ENCODE peak calls at places on chromosomes 5 and 9, in ten cellular contexts. C, H, T, V, M, Z, E, Y, R and A are unnamed samples. For H3K4me1, the result is how much of the 10 kb centered on the place peaks cover.

GRCh38 chr5:67063791-67064190 is 132.8 kb downstream of the CD180 start:
- DNase-seq in R (peak), T (no peak), Y (no peak), E (no peak), C (no peak), M (no peak), Z (no peak), H (no peak), V (no peak), A (no peak)

GRCh38 chr9:137277329-137278041 is at the start of gene TOR4A:
- DNase-seq in R (no peak), H (peak), Z (no peak), C (no peak), M (peak), T (no peak), E (peak), Y (peak), V (peak), A (peak)

GRCh38 chr9:114347675-114348074 is 18.0 kb downstream of the ORM2 start:
- DNase-seq in R (no peak), E (no peak), Z (no peak), T (no peak), M (no peak), C (no peak), V (no peak), Y (no peak), H (no peak), A (no peak)

GRCh38 chr5:173823721-173824567 is 64.2 kb upstream of the CPEB4 start:
- DNase-seq in V (peak), E (peak), Y (no peak), R (peak), H (peak), C (no peak), T (peak), M (no peak), Z (peak), A (no peak)

GRCh38 chr9:114120192-114121014 is 21.3 kb upstream of the KIF12 start:
- DNase-seq in R (no peak), Z (no peak), M (no peak), Y (no peak), V (no peak), H (no peak), C (no peak), T (no peak), E (no peak), A (no peak)

GRCh38 chr9:79382468-79382867 is 189.3 kb upstream of the TLE4 start:
- DNase-seq in R (peak), V (peak), Z (no peak), H (no peak), Y (no peak), E (no peak), T (no peak), M (no peak), C (no peak), A (no peak)

GRCh38 chr5:120552638-120553037 is 88.5 kb downstream of the PRR16 start:
- DNase-seq in Y (no peak), T (no peak), Z (no peak), H (peak), V (no peak), E (no peak), M (no peak), R (peak), C (no peak), A (no peak)

GRCh38 chr5:118551031-118551430 is 437.3 kb downstream of the DTWD2 start:
- DNase-seq in V (no peak), E (no peak), Y (no peak), T (no peak), C (no peak), R (peak), Z (no peak), M (no peak), H (no peak), A (no peak)

GRCh38 chr9:5184776-5185175 is 663 bp downstream of the INSL6 start:
- DNase-seq in V (no peak), E (no peak), M (no peak), H (no peak), C (no peak), Z (no peak), Y (no peak), T (no peak), R (no peak), A (no peak)

GRCh38 chr9:136880651-136881050 is 5.7 kb upstream of the TRAF2 start:
- DNase-seq in V (no peak), Z (no peak), R (no peak), E (no peak), C (no peak), H (no peak), T (no peak), Y (no peak), M (no peak), A (no peak)

GRCh38 chr9:5611321-5612186 is 17.4 kb upstream of the RIC1 start:
- DNase-seq in C (no peak), E (no peak), V (no peak), T (no peak), Z (no peak), M (no peak), R (no peak), Y (no peak), H (peak), A (no peak)

GRCh38 chr5:60978968-60979367 is 34.0 kb downstream of the NDUFAF2 start:
- DNase-seq in C (no peak), H (no peak), M (no peak), R (no peak), Y (no peak), V (peak), Z (no peak), E (no peak), T (no peak), A (no peak)

GRCh38 chr5:81164936-81165335 is 68.2 kb upstream of the CKMT2 start:
- DNase-seq in E (peak), Z (no peak), T (no peak), M (no peak), H (no peak), C (no peak), Y (no peak), V (no peak), R (no peak), A (no peak)

GRCh38 chr9:83220737-83221136 is 157.8 kb upstream of the RASEF start:
- DNase-seq in M (no peak), R (peak), C (no peak), Z (no peak), V (peak), Y (no peak), H (peak), E (peak), T (no peak), A (no peak)

GRCh38 chr9:8717146-8717545 is 917.6 kb upstream of the DMAC1 start:
- DNase-seq in Y (no peak), E (no peak), M (no peak), T (no peak), Z (no peak), C (no peak), V (no peak), R (no peak), H (no peak), A (no peak)

GRCh38 chr5:67576112-67576511 is 379.5 kb upstream of the CD180 start:
- DNase-seq in H (no peak), Y (no peak), E (no peak), M (no peak), R (no peak), Z (no peak), V (no peak), C (no peak), T (no peak), A (no peak)

GRCh38 chr5:170945275-170945674 is 83.5 kb downstream of the RANBP17 start:
- DNase-seq in C (no peak), Z (no peak), V (no peak), E (no peak), M (no peak), Y (no peak), H (no peak), T (no peak), R (no peak), A (no peak)

GRCh38 chr5:74632947-74633356 is 7.6 kb downstream of the ENC1 start:
- DNase-seq in Z (no peak), E (peak), T (no peak), C (no peak), R (peak), M (no peak), Y (no peak), V (no peak), H (no peak), A (no peak)

GRCh38 chr5:103785569-103785968 is 223.0 kb upstream of the NUDT12 start:
- DNase-seq in E (no peak), Z (no peak), C (no peak), R (no peak), H (peak), M (no peak), Y (no peak), T (no peak), V (no peak), A (no peak)

GRCh38 chr5:6377121-6377520 is 1.2 kb downstream of the MED10 start:
- DNase-seq in Z (no peak), Y (no peak), H (peak), T (no peak), C (no peak), R (no peak), V (no peak), M (no peak), E (no peak), A (no peak)

GRCh38 chr5:82406200-82406773 is 128.1 kb upstream of the RPS23 start:
- DNase-seq in H (peak), M (no peak), Y (no peak), R (peak), Z (no peak), E (peak), T (no peak), C (no peak), V (no peak), A (peak)

GRCh38 chr5:143011621-143012020 is 241.4 kb downstream of the ARHGAP26 start:
- DNase-seq in C (no peak), H (peak), Z (no peak), R (no peak), Y (no peak), E (no peak), M (no peak), T (no peak), V (no peak), A (no peak)

GRCh38 chr9:129726322-129727160 is 26.3 kb downstream of the PTGES start:
- DNase-seq in Y (peak), V (peak), R (peak), C (peak), H (peak), Z (peak), E (peak), T (peak), M (peak), A (no peak)

GRCh38 chr5:122152266-122152900 is 23.0 kb downstream of the ZNF474 start:
- DNase-seq in Y (no peak), M (no peak), H (no peak), T (no peak), E (no peak), R (no peak), C (no peak), V (no peak), Z (no peak), A (no peak)

GRCh38 chr5:156971415-156971814 is 8.4 kb upstream of the TIMD4 start:
- DNase-seq in C (no peak), Z (no peak), V (no peak), R (no peak), T (no peak), M (no peak), E (no peak), Y (no peak), H (no peak), A (no peak)

GRCh38 chr5:116766470-116766947 is 191.9 kb upstream of the SEMA6A start:
- DNase-seq in R (peak), M (peak), C (no peak), E (peak), V (peak), Z (no peak), Y (no peak), T (no peak), H (peak), A (no peak)

GRCh38 chr5:16489322-16489791 is 23.8 kb upstream of the ZNF622 start:
- DNase-seq in T (no peak), E (peak), Z (no peak), C (peak), V (peak), R (peak), M (no peak), H (peak), Y (no peak), A (no peak)

GRCh38 chr5:172534229-172535169 is 80.2 kb upstream of the SH3PXD2B start:
- DNase-seq in E (no peak), M (peak), V (no peak), Y (no peak), Z (no peak), H (peak), C (no peak), T (no peak), R (peak), A (no peak)

GRCh38 chr9:133357656-133358055 is 1.3 kb downstream of the SURF2 start:
- DNase-seq in M (no peak), Z (no peak), Y (no peak), C (no peak), R (no peak), V (no peak), H (no peak), T (no peak), E (no peak), A (no peak)

GRCh38 chr5:3129252-3129651 is 377.8 kb upstream of the IRX2 start:
- DNase-seq in H (no peak), R (no peak), C (no peak), E (no peak), Y (no peak), T (no peak), V (no peak), Z (no peak), M (no peak), A (no peak)

GRCh38 chr9:109639666-109640231 is 140.2 kb upstream of the PALM2AKAP2 start:
- DNase-seq in C (no peak), E (no peak), T (no peak), Y (no peak), H (no peak), M (no peak), R (no peak), V (no peak), Z (no peak), A (no peak)

GRCh38 chr5:167081561-167081960 is 1209.9 kb upstream of the WWC1 start:
- DNase-seq in H (no peak), M (no peak), Y (no peak), E (no peak), Z (no peak), C (no peak), V (no peak), R (no peak), T (no peak), A (no peak)

GRCh38 chr5:151332857-151333256 is 14.5 kb downstream of the SLC36A2 start:
- DNase-seq in T (no peak), Z (no peak), V (no peak), M (no peak), C (no peak), R (no peak), H (no peak), E (no peak), Y (no peak), A (no peak)

GRCh38 chr9:91489391-91489899 is 65.8 kb upstream of the NFIL3 start:
- DNase-seq in R (no peak), Y (no peak), M (no peak), V (no peak), C (no peak), E (no peak), H (no peak), T (no peak), Z (no peak), A (no peak)

GRCh38 chr5:72281764-72282499 is 38.1 kb downstream of the MRPS27 start:
- DNase-seq in H (peak), Y (no peak), V (peak), T (no peak), R (no peak), E (peak), M (no peak), C (no peak), Z (no peak), A (no peak)

GRCh38 chr5:96150007-96150406 is 188.4 kb upstream of the ELL2 start:
- DNase-seq in R (peak), V (no peak), M (no peak), Y (no peak), T (no peak), C (no peak), E (no peak), Z (no peak), H (no peak), A (no peak)

GRCh38 chr5:176466245-176466871 is 18.2 kb downstream of the FAF2 start:
- DNase-seq in C (no peak), R (peak), T (no peak), Y (no peak), M (no peak), E (peak), Z (no peak), V (peak), H (peak), A (no peak)

GRCh38 chr9:108417726-108418125 is 438.1 kb downstream of the ACTL7B start:
- DNase-seq in Z (no peak), H (no peak), E (no peak), Y (no peak), R (no peak), C (no peak), M (no peak), T (no peak), V (no peak), A (no peak)

GRCh38 chr9:71769175-71770165 is 1.2 kb upstream of the CEMIP2 start:
- DNase-seq in Z (no peak), R (peak), Y (peak), M (peak), H (peak), E (peak), V (peak), C (peak), T (peak), A (peak)

GRCh38 chr5:146825033-146825432 is 53.5 kb downstream of the PPP2R2B start:
- DNase-seq in Z (peak), H (peak), V (peak), R (peak), C (no peak), Y (no peak), T (no peak), E (peak), M (no peak), A (no peak)

GRCh38 chr5:148816357-148816756 is 10.1 kb upstream of the ADRB2 start:
- DNase-seq in Y (no peak), H (no peak), E (no peak), M (no peak), R (no peak), T (no peak), C (no peak), V (no peak), Z (no peak), A (no peak)
- H3K4me1 ChIP-seq in Y (under half), H (under half), E (under half), M (under half), R (under half), T (under half), C (under half), V (under half), Z (under half), A (under half)

DNA sequence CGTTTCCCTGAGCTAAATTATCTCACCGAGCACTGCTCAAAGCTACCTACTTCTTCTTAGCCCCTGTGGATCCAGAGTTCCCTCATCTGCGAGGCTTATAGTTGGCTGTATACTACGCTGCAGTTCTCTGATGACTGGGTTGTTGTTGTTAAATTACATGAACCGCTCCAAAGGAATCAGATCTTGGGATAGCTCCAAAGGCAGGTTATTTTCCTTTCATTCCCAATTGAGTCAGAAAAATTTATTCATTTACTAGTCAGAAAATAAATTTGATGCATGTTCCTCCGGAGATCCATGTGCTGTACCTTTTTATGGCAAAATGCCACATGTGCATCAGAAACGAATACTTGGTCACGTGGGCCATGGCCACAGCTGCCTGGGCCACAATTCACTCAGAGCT is 304.0 kb downstream of the NR2F1-AS1 start:
- DNase-seq in H (no peak), C (no peak), T (no peak), R (no peak), Y (no peak), M (no peak), E (no peak), Z (no peak), V (no peak), A (no peak)
- H3K4me1 ChIP-seq in H (under half), C (under half), T (under half), R (under half), Y (under half), M (under half), E (under half), Z (under half), V (under half), A (under half)

DNA sequence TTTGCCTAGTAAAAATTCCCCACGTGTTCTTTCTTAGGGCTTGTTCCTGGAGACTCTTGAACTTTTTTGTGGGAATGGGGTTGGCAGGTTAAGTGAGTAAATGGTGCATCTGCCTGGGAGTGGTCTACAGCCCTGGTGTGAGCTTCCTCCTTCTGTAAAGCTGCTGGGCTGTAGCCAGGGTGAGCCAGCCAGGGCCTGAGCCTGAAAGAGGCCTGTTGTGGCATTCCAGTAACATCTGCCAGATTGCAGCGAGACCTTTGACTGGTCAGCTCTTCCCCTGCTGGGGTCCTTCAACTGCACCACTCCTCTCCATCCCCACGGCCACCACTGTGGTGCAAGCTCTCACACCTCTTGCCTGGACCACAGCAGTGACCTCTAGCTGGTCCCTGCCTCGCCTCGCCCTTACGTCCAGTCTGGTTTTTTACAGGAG is 47.5 kb downstream of the SLC22A5 start:
- DNase-seq in R (no peak), M (no peak), T (no peak), C (no peak), Y (no peak), Z (no peak), V (no peak), E (no peak), H (no peak), A (no peak)
- H3K4me1 ChIP-seq in R (under half), M (half or more), T (under half), C (half or more), Y (half or more), Z (under half), V (under half), E (under half), H (half or more), A (half or more)

GRCh38 chr9:35685506-35685905 is 4.2 kb downstream of the TPM2 start:
- DNase-seq in E (no peak), T (no peak), C (no peak), Y (no peak), V (no peak), M (no peak), R (no peak), Z (no peak), H (no peak), A (no peak)
- H3K4me1 ChIP-seq in E (under half), T (under half), C (under half), Y (under half), V (under half), M (under half), R (under half), Z (under half), H (under half), A (under half)

GRCh38 chr9:89377411-89377810 is 59.1 kb downstream of the SECISBP2 start:
- DNase-seq in Z (no peak), E (no peak), H (no peak), Y (no peak), T (no peak), C (no peak), V (no peak), R (no peak), M (no peak), A (no peak)

GRCh38 chr9:89376286-89376685 is 58.0 kb downstream of the SECISBP2 start:
- DNase-seq in R (no peak), Y (no peak), Z (no peak), V (no peak), T (no peak), C (no peak), M (no peak), E (no peak), H (no peak), A (no peak)

GRCh38 chr9:89378541-89378940 is 60.2 kb downstream of the SECISBP2 start:
- DNase-seq in C (no peak), T (no peak), H (no peak), M (no peak), Z (no peak), Y (no peak), E (no peak), V (no peak), R (no peak), A (no peak)

GRCh38 chr9:89375181-89375760 is 57.0 kb downstream of the SECISBP2 start:
- DNase-seq in E (no peak), R (no peak), H (no peak), V (no peak), Y (no peak), C (no peak), Z (no peak), M (no peak), T (no peak), A (no peak)

DNA sequence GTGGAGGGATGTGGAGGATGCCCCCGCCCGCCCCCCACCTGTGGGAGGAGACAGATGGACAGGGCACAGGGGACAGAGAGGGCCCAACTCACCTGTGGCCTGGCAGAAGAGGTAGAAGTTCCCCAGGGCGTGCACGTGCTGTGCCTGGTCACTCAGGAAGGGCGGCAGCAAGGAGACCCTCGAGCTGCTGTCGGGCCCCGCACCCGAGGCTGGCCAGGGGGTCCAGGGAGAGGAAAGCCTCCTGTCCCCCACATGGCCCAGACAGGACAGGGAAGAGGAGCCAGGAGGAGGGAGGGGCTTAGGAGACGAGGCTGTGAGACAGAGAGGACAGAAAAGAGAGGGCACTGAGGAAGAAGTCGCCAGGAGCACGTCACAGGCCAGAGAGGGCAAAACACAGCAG is 58.4 kb downstream of the SECISBP2 start:
- DNase-seq in R (no peak), M (no peak), Y (no peak), Z (no peak), C (no peak), V (no peak), T (no peak), H (no peak), E (no peak), A (no peak)
- H3K4me1 ChIP-seq in R (under half), M (under half), Y (under half), Z (under half), C (under half), V (under half), T (under half), H (under half), E (under half), A (under half)